ENCODE peak calls at places on chromosomes 7 and 10, in five cellular contexts. S, M, P, V and U are unnamed samples.
A peak's percentile ranks its signal among the peaks of the same experiment; 100 is the strongest.

GRCh38 chr10:84214612-84215235 is 10.6 kb downstream of the LRIT2 start:
- DNase-seq in M (no peak), P (no peak), S (no peak), V (no peak), U (peak; percentile 70)

GRCh38 chr7:87877641-87878040 is 1.3 kb downstream of the DBF4 start:
- DNase-seq in S (no peak), M (no peak), P (no peak), V (no peak), U (no peak)

GRCh38 chr7:135710417-135711138 is 17.4 kb downstream of the SLC13A4 start:
- DNase-seq in S (no peak), V (no peak), M (no peak), P (no peak), U (peak; percentile 71)

GRCh38 chr7:143456992-143457793 is 13.9 kb downstream of the TAS2R60 start:
- DNase-seq in M (no peak), P (no peak), S (no peak), V (no peak), U (no peak)

GRCh38 chr7:28116034-28116433 is 64.6 kb downstream of the JAZF1 start:
- DNase-seq in V (no peak), P (no peak), M (no peak), S (no peak), U (no peak)

GRCh38 chr7:51666261-51666660 is 349.7 kb upstream of the COBL start:
- DNase-seq in S (no peak), M (no peak), V (no peak), P (no peak), U (no peak)

GRCh38 chr10:5525581-5526271 is 965 bp downstream of the CALML3 start:
- DNase-seq in P (peak; percentile 50), M (no peak), S (no peak), V (peak; percentile 18), U (no peak)

GRCh38 chr10:125093199-125093841 is 67.0 kb downstream of the CTBP2 start:
- DNase-seq in P (no peak), V (peak; percentile 83), S (no peak), M (peak; percentile 34), U (no peak)

GRCh38 chr10:42769653-42770052 is 12.9 kb upstream of the BMS1 start:
- DNase-seq in V (no peak), P (no peak), S (no peak), M (peak; percentile 37), U (no peak)

GRCh38 chr10:97532935-97533671 is 34.4 kb downstream of the UBTD1 start:
- DNase-seq in P (no peak), V (no peak), M (no peak), S (no peak), U (no peak)

GRCh38 chr10:10515479-10516204 is 502.0 kb upstream of the CELF2 start:
- DNase-seq in V (no peak), S (no peak), P (no peak), M (no peak), U (no peak)

GRCh38 chr10:126063353-126063791 is 167.0 kb downstream of the FANK1 start:
- DNase-seq in P (no peak), V (no peak), S (no peak), M (no peak), U (no peak)

GRCh38 chr7:80175744-80176143 is 41.1 kb downstream of the GNAI1 start:
- DNase-seq in S (no peak), M (no peak), V (no peak), P (no peak), U (no peak)

GRCh38 chr10:69090687-69091450 is 3.0 kb downstream of the SRGN start:
- DNase-seq in P (no peak), V (no peak), M (no peak), S (no peak), U (no peak)

GRCh38 chr7:24113506-24113905 is 170.5 kb upstream of the NPY start:
- DNase-seq in M (no peak), V (no peak), S (no peak), P (no peak), U (no peak)

GRCh38 chr7:38310601-38311057 is 37.2 kb upstream of the TARP start:
- DNase-seq in S (no peak), M (peak; percentile 61), V (peak; percentile 65), P (no peak), U (no peak)

GRCh38 chr10:23337616-23338015 is 7.0 kb downstream of the C10orf67 start:
- DNase-seq in S (no peak), P (no peak), M (no peak), V (no peak), U (no peak)

GRCh38 chr10:122849900-122850605 is 4.4 kb upstream of the CUZD1 start:
- DNase-seq in S (no peak), V (no peak), M (peak; percentile 67), P (no peak), U (no peak)

GRCh38 chr10:24622781-24623301 is 100.8 kb downstream of the ARHGAP21 start:
- DNase-seq in V (no peak), P (no peak), S (peak; percentile 72), M (no peak), U (no peak)

GRCh38 chr7:5479133-5479745 is 55.6 kb upstream of the TNRC18 start:
- DNase-seq in V (no peak), P (no peak), M (no peak), S (no peak), U (no peak)

GRCh38 chr7:122643248-122643647 is 55.7 kb downstream of the RNF133 start:
- DNase-seq in S (no peak), V (no peak), M (no peak), P (no peak), U (no peak)

GRCh38 chr10:21379143-21379542 is 146.3 kb downstream of the SKIDA1 start:
- DNase-seq in V (no peak), P (no peak), M (no peak), S (no peak), U (no peak)

GRCh38 chr7:128362670-128363069 is 1.2 kb upstream of the PRRT4 start:
- DNase-seq in P (no peak), M (no peak), V (no peak), S (no peak), U (no peak)

GRCh38 chr10:10499839-10500238 is 517.8 kb upstream of the CELF2 start:
- DNase-seq in P (no peak), M (no peak), S (no peak), V (no peak), U (no peak)

GRCh38 chr10:101246639-101247038 is 17.4 kb upstream of the LBX1 start:
- DNase-seq in P (no peak), V (no peak), S (no peak), M (no peak), U (no peak)

GRCh38 chr7:37920619-37921339 is at the start of gene EPDR1:
- DNase-seq in S (no peak), M (peak; percentile 87), P (peak; percentile 88), V (peak; percentile 54), U (peak; percentile 48)

GRCh38 chr10:78524342-78524741 is 490.7 kb downstream of the RPS24 start:
- DNase-seq in M (no peak), P (no peak), V (no peak), S (no peak), U (no peak)

GRCh38 chr7:107390921-107391320 is 78.9 kb upstream of the GPR22 start:
- DNase-seq in M (no peak), S (no peak), P (no peak), V (no peak), U (no peak)

GRCh38 chr10:124708246-124708779 is 35.9 kb downstream of the FAM53B start:
- DNase-seq in M (no peak), P (no peak), V (no peak), S (no peak), U (no peak)

DNA sequence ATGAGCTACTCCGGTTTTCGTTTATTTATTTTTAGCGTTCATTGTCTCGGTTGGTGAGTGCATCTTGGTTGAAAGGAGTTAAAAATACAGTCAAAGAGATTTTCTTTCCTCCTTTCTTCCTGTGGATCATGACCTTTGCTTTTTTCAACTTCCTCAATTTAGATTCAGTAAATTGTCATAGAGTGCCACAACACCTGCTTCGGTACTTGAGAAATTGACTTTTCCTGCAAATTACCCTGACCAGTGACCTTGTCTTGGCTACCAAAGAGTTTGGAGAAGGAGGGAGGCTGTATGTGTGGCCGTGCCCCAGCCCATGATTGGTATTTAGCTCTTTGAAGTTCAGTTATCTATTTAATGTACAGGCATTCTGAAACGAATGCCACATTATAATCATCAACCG is 128.7 kb downstream of the FAM204A start:
- DNase-seq in S (no peak), M (no peak), P (no peak), V (no peak), U (no peak)
- H3K4me3 ChIP-seq in S (no peak overlapping the region), M (no peak overlapping the region), P (no peak overlapping the region), V (no peak overlapping the region), U (no peak overlapping the region)

DNA sequence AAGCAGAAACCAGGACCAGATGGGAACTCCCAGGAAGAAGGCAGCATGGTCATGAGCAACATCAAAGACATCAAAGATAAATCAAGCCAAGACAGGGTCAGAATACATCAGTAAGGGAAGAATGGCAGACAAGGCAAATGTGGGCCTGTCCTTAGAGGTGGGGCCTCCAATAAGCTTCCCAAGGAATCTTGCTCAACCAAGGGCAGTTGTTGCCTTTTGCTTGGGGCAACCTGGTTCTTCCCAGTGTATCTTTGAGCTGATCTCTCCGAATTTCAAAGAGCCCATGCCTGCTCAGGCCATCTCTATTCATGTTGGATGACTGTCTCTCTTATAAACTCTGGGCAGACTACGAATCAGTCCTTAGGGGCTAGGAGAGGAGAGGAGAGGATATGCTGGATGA is 68.4 kb upstream of the HABP2 start:
- DNase-seq in V (no peak), P (no peak), S (no peak), M (no peak), U (no peak)
- H3K27me3 ChIP-seq in V (no peaks in the 10 kb centered on the region), P (no peaks in the 10 kb centered on the region), S (peaks cover 3% of the 10 kb centered on the region), M (no peaks in the 10 kb centered on the region), U (no peaks in the 10 kb centered on the region)

DNA sequence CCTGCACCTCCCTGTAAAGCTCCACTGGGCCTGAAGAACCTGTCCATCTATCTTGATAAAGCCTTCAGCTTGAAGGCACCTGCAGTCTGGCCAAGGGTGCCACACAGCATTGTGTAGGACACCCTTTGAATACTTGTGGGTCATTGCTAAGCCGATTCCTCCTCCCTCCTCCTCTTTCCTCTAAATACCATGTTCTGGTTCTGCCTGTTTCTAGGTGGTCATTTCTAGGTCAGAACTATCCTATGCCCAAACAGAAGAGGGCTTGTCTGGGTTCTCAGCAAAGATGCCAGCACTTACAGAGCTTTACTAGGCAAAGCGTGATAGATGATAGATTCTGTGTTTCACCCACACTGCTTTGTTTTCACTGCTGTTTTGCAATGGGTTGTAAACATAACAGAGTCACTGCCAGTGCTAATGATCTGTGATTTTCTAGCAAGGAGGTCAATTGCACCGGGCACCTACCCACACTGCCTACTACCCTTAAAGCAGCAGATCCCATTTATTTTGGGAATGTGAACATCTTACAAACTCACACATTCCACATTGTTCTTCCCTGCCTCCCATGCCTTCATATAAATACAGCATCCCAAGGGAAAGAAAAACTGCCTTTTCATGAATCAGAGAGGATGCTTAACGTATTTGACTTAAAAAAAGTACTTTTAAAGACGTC is 279.1 kb upstream of the PITRM1 start:
- DNase-seq in P (no peak), S (no peak), M (no peak), V (no peak), U (no peak)
- H3K4me3 ChIP-seq in P (no peak overlapping the region), S (peak overlapping the region; percentile 67), M (no peak overlapping the region), V (no peak overlapping the region), U (no peak overlapping the region)

GRCh38 chr7:151199196-151199874 is 11.0 kb downstream of the H2BK1 start:
- DNase-seq in M (no peak), V (no peak), S (no peak), P (no peak), U (no peak)

GRCh38 chr7:151201751-151202150 is 8.5 kb downstream of the H2BK1 start:
- DNase-seq in M (no peak), S (no peak), P (no peak), V (no peak), U (no peak)

GRCh38 chr7:151204383-151205032 is 5.8 kb downstream of the H2BK1 start:
- DNase-seq in P (no peak), S (no peak), V (no peak), M (no peak), U (no peak)

GRCh38 chr7:151202836-151203235 is 7.5 kb downstream of the H2BK1 start:
- DNase-seq in P (no peak), M (no peak), V (no peak), S (no peak), U (no peak)

GRCh38 chr7:151201344-151201743 is 8.9 kb downstream of the H2BK1 start:
- DNase-seq in V (no peak), M (no peak), S (no peak), P (no peak), U (no peak)
- H3K27me3 ChIP-seq in V (peaks cover 52% of the 10 kb centered on the region), M (no peaks in the 10 kb centered on the region), S (no peaks in the 10 kb centered on the region), P (no peaks in the 10 kb centered on the region), U (no peaks in the 10 kb centered on the region)